ENCODE peak calls at places on chromosomes 4 and X, in six cellular contexts. I is trophoblast cell, H is mammary epithelial cell, V is mesenchymal stem cell, O is endothelial cell of umbilical vein, T is cardiac muscle cell. C is an unnamed sample.

GRCh38 chr4:125464146-125464545 is 149.4 kb downstream of the FAT4 start:
- DNase-seq in I (no peak), H (no peak), V (no peak), O (no peak), T (no peak), C (no peak)

GRCh38 chrX:130555341-130555740 is 153.6 kb downstream of the RBMX2 start:
- DNase-seq in I (no peak), H (no peak), V (no peak), O (no peak), T (no peak), C (no peak)

GRCh38 chrX:66988331-66988730 is 349.5 kb upstream of the EDA2R start:
- DNase-seq in I (no peak), H (no peak), V (no peak), O (no peak), T (no peak), C (no peak)

GRCh38 chr4:18398661-18399060 is 377.1 kb upstream of the LCORL start:
- DNase-seq in I (peak; percentile 42), H (no peak), V (no peak), O (no peak), T (no peak), C (no peak)

GRCh38 chr4:95835672-95836071 is 4.2 kb upstream of the PDHA2 start:
- DNase-seq in I (no peak), H (no peak), V (peak; percentile 22), O (peak; percentile 21), T (peak; percentile 3), C (no peak)

GRCh38 chr4:165331316-165331715 is 3.8 kb downstream of the MSMO1 start:
- DNase-seq in I (no peak), H (no peak), V (peak; percentile 19), O (no peak), T (no peak), C (no peak)

GRCh38 chr4:173494013-173494970 is 35.7 kb downstream of the HAND2 start:
- DNase-seq in I (peak; percentile 44), H (peak; percentile 66), V (peak; percentile 65), O (peak; percentile 53), T (peak; percentile 71), C (no peak)

GRCh38 chr4:4306920-4307319 is 16.9 kb downstream of the ZBTB49 start:
- DNase-seq in I (no peak), H (no peak), V (no peak), O (no peak), T (no peak), C (no peak)

GRCh38 chr4:184284336-184284690 is 66.6 kb upstream of the ENPP6 start:
- DNase-seq in I (no peak), H (no peak), V (no peak), O (no peak), T (no peak), C (no peak)

GRCh38 chr4:184282895-184283654 is 65.4 kb upstream of the ENPP6 start:
- DNase-seq in I (no peak), H (no peak), V (no peak), O (no peak), T (no peak), C (no peak)

GRCh38 chr4:184282251-184282713 is 64.6 kb upstream of the ENPP6 start:
- DNase-seq in I (no peak), H (peak; percentile 45), V (no peak), O (no peak), T (no peak), C (no peak)

GRCh38 chr4:184284742-184285141 is 67.1 kb upstream of the ENPP6 start:
- DNase-seq in I (no peak), H (no peak), V (no peak), O (no peak), T (no peak), C (no peak)

DNA sequence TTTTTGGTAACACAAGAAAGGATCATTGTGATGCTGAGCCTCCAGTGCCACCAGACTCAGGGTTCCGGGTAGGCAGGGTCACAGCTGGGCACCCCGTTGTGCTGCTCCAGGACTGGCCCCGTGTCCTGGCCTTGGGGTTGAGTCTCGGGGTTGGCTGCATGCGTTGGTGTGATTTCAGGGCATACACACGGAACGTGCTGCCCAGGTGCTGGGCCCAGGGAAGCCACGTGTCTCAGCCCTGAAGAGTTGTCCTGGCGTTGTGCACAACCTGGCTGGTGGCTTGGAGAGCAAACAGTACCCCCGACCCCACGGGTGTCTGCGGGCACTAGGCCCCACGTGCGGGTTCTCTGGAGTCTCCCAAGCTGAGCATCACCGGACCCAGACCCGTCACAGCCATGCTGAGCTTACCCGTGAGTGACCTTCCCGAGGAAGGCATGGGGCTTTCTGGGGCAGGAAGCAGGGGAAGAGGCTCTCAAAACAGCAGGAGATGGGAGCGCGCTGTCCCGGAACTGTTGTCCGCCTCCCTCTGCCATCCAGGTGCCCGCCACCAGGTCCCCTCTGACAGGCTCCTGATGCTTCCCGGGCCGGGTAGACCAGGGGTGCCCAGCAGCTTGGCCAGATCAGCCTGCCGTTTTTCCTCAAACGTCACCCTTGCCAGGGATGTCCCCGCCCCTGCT is 66.1 kb upstream of the ENPP6 start:
- DNase-seq in I (no peak), H (no peak), V (no peak), O (no peak), T (no peak), C (no peak)
- H3K4me3 ChIP-seq in I (no peak overlapping the region), H (no peak overlapping the region), V (no peak overlapping the region), O (no peak overlapping the region), T (no peak overlapping the region), C (no peak overlapping the region)

DNA sequence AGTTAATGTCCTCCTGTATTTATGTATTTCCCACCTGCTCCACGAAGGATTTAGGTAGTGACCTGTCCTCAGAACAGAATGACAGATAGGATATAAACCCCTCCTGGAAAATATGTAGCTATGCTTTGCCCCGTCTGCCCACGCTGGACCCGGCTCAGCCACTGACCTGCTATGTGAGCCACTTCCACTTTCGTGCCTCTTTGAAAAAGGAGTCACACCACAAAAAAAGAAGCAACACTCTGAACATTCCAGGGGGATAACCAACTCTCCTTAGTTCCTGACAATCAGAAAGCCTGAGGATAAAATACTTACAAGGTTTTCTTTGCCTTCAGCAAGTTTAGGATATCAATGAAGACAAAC is 11.1 kb downstream of the ACSL1 start:
- DNase-seq in I (no peak), H (no peak), V (no peak), O (no peak), T (no peak), C (no peak)
- H3K4me3 ChIP-seq in I (no peak overlapping the region), H (peak overlapping the region; percentile 46), V (no peak overlapping the region), O (no peak overlapping the region), T (no peak overlapping the region), C (peak overlapping the region; percentile 23)

GRCh38 chrX:45200741-45201234 is at the start of gene DIPK2B:
- DNase-seq in I (no peak), H (no peak), V (no peak), O (peak; percentile 79), T (no peak), C (no peak)
- H3K4me3 ChIP-seq in I (no peak within 1 kb of the TSS), H (no peak within 1 kb of the TSS), V (no peak within 1 kb of the TSS), O (peak within 1 kb of the TSS; percentile 38), T (no peak within 1 kb of the TSS), C (no peak within 1 kb of the TSS)

GRCh38 chrX:16788477-16788876 is 2.2 kb downstream of the TXLNG start:
- DNase-seq in I (no peak), H (no peak), V (no peak), O (no peak), T (peak; percentile 46), C (no peak)
- H3K4me3 ChIP-seq in I (no peak overlapping the region), H (no peak overlapping the region), V (no peak overlapping the region), O (no peak overlapping the region), T (no peak overlapping the region), C (no peak overlapping the region)